ENCODE peak calls at places on chromosomes 7 and 10, in four cellular contexts. X, W, T and D are unnamed samples.

GRCh38 chr7:140230517-140230861 is 53.7 kb upstream of the KDM7A start:
- DNase-seq in X (no peak), T (peak; percentile 71), W (no peak), D (peak; percentile 68)

GRCh38 chr10:112793197-112793921 is 156.7 kb upstream of the TCF7L2 start:
- DNase-seq in T (no peak), W (no peak), X (no peak), D (no peak)

GRCh38 chr10:120945182-120945581 is 94.0 kb downstream of the WDR11 start:
- DNase-seq in W (no peak), X (no peak), T (no peak), D (no peak)

GRCh38 chr7:16084370-16084769 is 337.0 kb downstream of the CRPPA start:
- DNase-seq in T (no peak), X (no peak), W (no peak), D (no peak)

GRCh38 chr7:137755846-137756685 is 90.7 kb downstream of the DGKI start:
- DNase-seq in W (no peak), X (no peak), T (no peak), D (no peak)

GRCh38 chr7:4814463-4814862 is 39.0 kb downstream of the AP5Z1 start:
- DNase-seq in T (no peak), X (no peak), W (no peak), D (no peak)

GRCh38 chr10:48608279-48608681 is 3.4 kb upstream of the ARHGAP22 start:
- DNase-seq in W (no peak), X (no peak), T (no peak), D (peak; percentile 32)

GRCh38 chr7:46360811-46361210 is 439.7 kb upstream of the IGFBP3 start:
- DNase-seq in W (no peak), X (no peak), T (no peak), D (no peak)

GRCh38 chr10:119263966-119264621 is 56.7 kb downstream of the GRK5 start:
- DNase-seq in W (no peak), T (no peak), X (peak; percentile 42), D (no peak)

GRCh38 chr10:88986549-88987242 is 3.9 kb upstream of the FAS start:
- DNase-seq in X (no peak), T (no peak), W (no peak), D (no peak)

GRCh38 chr7:79461660-79462059 is 8.2 kb upstream of the MAGI2 start:
- DNase-seq in T (no peak), W (no peak), X (no peak), D (no peak)

GRCh38 chr7:49773939-49774458 is 561 bp downstream of the VWC2 start:
- DNase-seq in T (no peak), X (no peak), W (no peak), D (no peak)

GRCh38 chr10:95413608-95414007 is 122.8 kb upstream of the PDLIM1 start:
- DNase-seq in W (no peak), T (no peak), X (no peak), D (no peak)

GRCh38 chr7:35854311-35854710 is 53.5 kb downstream of the SEPTIN7 start:
- DNase-seq in W (no peak), X (no peak), T (no peak), D (no peak)